ENCODE peak calls at places on chromosomes 5 and 9, in nine cellular contexts. One of them, this sample, is unnamed.

GRCh38 chr5:177405805-177406204 is 3.6 kb downstream of the F12 start:
- DNase-seq in ovary: no peak
- DNase-seq in sigmoid colon: no peak
- DNase-seq in endodermal cell: no peak
- DNase-seq in cardiac muscle cell: no peak
- DNase-seq in CD8-positive, alpha-beta T cell: no peak
- DNase-seq in right lobe of liver: no peak
- DNase-seq in adrenal gland: no peak
- DNase-seq in neural progenitor cell: no peak
- DNase-seq in this sample: peak; percentile 74

GRCh38 chr5:56984445-56984844 is 32.5 kb upstream of the MIER3 start:
- DNase-seq in cardiac muscle cell: peak; percentile 47
- DNase-seq in adrenal gland: no peak
- DNase-seq in neural progenitor cell: no peak
- DNase-seq in CD8-positive, alpha-beta T cell: no peak
- DNase-seq in ovary: no peak
- DNase-seq in sigmoid colon: no peak
- DNase-seq in endodermal cell: no peak
- DNase-seq in right lobe of liver: no peak
- DNase-seq in this sample: no peak

GRCh38 chr9:80932947-80933346 is 756.4 kb downstream of the TLE1 start:
- DNase-seq in CD8-positive, alpha-beta T cell: no peak
- DNase-seq in cardiac muscle cell: no peak
- DNase-seq in sigmoid colon: no peak
- DNase-seq in neural progenitor cell: no peak
- DNase-seq in adrenal gland: no peak
- DNase-seq in right lobe of liver: no peak
- DNase-seq in endodermal cell: no peak
- DNase-seq in ovary: no peak
- DNase-seq in this sample: no peak

GRCh38 chr5:69206528-69207190 is 17.3 kb downstream of the CENPH start:
- DNase-seq in right lobe of liver: peak; percentile 45
- DNase-seq in cardiac muscle cell: peak; percentile 12
- DNase-seq in ovary: no peak
- DNase-seq in neural progenitor cell: no peak
- DNase-seq in endodermal cell: no peak
- DNase-seq in adrenal gland: no peak
- DNase-seq in CD8-positive, alpha-beta T cell: no peak
- DNase-seq in sigmoid colon: no peak
- DNase-seq in this sample: no peak

GRCh38 chr5:79774171-79774854 is 84.7 kb downstream of the CMYA5 start:
- DNase-seq in right lobe of liver: peak; percentile 50
- DNase-seq in ovary: no peak
- DNase-seq in CD8-positive, alpha-beta T cell: no peak
- DNase-seq in adrenal gland: no peak
- DNase-seq in sigmoid colon: no peak
- DNase-seq in endodermal cell: peak; percentile 95
- DNase-seq in neural progenitor cell: peak; percentile 74
- DNase-seq in cardiac muscle cell: peak; percentile 38
- DNase-seq in this sample: no peak

GRCh38 chr5:137900925-137901817 is 11.9 kb downstream of the PKD2L2 start:
- DNase-seq in ovary: no peak
- DNase-seq in right lobe of liver: no peak
- DNase-seq in endodermal cell: no peak
- DNase-seq in cardiac muscle cell: no peak
- DNase-seq in CD8-positive, alpha-beta T cell: no peak
- DNase-seq in adrenal gland: no peak
- DNase-seq in neural progenitor cell: no peak
- DNase-seq in sigmoid colon: no peak
- DNase-seq in this sample: no peak

GRCh38 chr9:101736723-101737122 is 1.7 kb downstream of the GRIN3A start:
- DNase-seq in right lobe of liver: no peak
- DNase-seq in neural progenitor cell: peak; percentile 73
- DNase-seq in cardiac muscle cell: no peak
- DNase-seq in CD8-positive, alpha-beta T cell: no peak
- DNase-seq in ovary: peak; percentile 42
- DNase-seq in sigmoid colon: no peak
- DNase-seq in endodermal cell: peak; percentile 91
- DNase-seq in adrenal gland: no peak
- DNase-seq in this sample: no peak

GRCh38 chr5:126884269-126884819 is 107.4 kb downstream of the LMNB1 start:
- DNase-seq in endodermal cell: no peak
- DNase-seq in neural progenitor cell: no peak
- DNase-seq in CD8-positive, alpha-beta T cell: no peak
- DNase-seq in adrenal gland: no peak
- DNase-seq in right lobe of liver: no peak
- DNase-seq in sigmoid colon: no peak
- DNase-seq in ovary: no peak
- DNase-seq in cardiac muscle cell: peak; percentile 81
- DNase-seq in this sample: no peak

GRCh38 chr5:161286066-161286655 is 260.4 kb downstream of the GABRB2 start:
- DNase-seq in neural progenitor cell: no peak
- DNase-seq in endodermal cell: no peak
- DNase-seq in sigmoid colon: no peak
- DNase-seq in adrenal gland: no peak
- DNase-seq in ovary: no peak
- DNase-seq in CD8-positive, alpha-beta T cell: no peak
- DNase-seq in right lobe of liver: no peak
- DNase-seq in cardiac muscle cell: no peak
- DNase-seq in this sample: no peak

GRCh38 chr5:180109920-180110319 is 38.4 kb upstream of the RNF130 start:
- DNase-seq in right lobe of liver: no peak
- DNase-seq in neural progenitor cell: no peak
- DNase-seq in CD8-positive, alpha-beta T cell: no peak
- DNase-seq in adrenal gland: no peak
- DNase-seq in ovary: no peak
- DNase-seq in endodermal cell: no peak
- DNase-seq in sigmoid colon: no peak
- DNase-seq in cardiac muscle cell: no peak
- DNase-seq in this sample: no peak

GRCh38 chr5:159911349-159911748 is 4.9 kb upstream of the ADRA1B start:
- DNase-seq in adrenal gland: no peak
- DNase-seq in sigmoid colon: no peak
- DNase-seq in neural progenitor cell: no peak
- DNase-seq in right lobe of liver: peak; percentile 72
- DNase-seq in endodermal cell: no peak
- DNase-seq in cardiac muscle cell: no peak
- DNase-seq in CD8-positive, alpha-beta T cell: no peak
- DNase-seq in ovary: no peak
- DNase-seq in this sample: no peak

GRCh38 chr9:137303893-137304382 is 1.9 kb upstream of the NRARP start:
- DNase-seq in neural progenitor cell: peak; percentile 25
- DNase-seq in sigmoid colon: no peak
- DNase-seq in cardiac muscle cell: no peak
- DNase-seq in CD8-positive, alpha-beta T cell: no peak
- DNase-seq in right lobe of liver: no peak
- DNase-seq in ovary: peak; percentile 40
- DNase-seq in adrenal gland: no peak
- DNase-seq in endodermal cell: peak; percentile 53
- DNase-seq in this sample: peak; percentile 69

GRCh38 chr5:93582677-93583524 is at the start of gene NR2F1:
- DNase-seq in neural progenitor cell: peak; percentile 95
- DNase-seq in cardiac muscle cell: peak; percentile 100
- DNase-seq in CD8-positive, alpha-beta T cell: no peak
- DNase-seq in sigmoid colon: peak; percentile 94
- DNase-seq in endodermal cell: peak; percentile 88
- DNase-seq in adrenal gland: peak; percentile 92
- DNase-seq in ovary: peak; percentile 83
- DNase-seq in right lobe of liver: peak; percentile 61
- DNase-seq in this sample: peak; percentile 61
- H3K4me3 ChIP-seq in neural progenitor cell: peak within 1 kb of the TSS; percentile 82
- H3K4me3 ChIP-seq in cardiac muscle cell: peak within 1 kb of the TSS; percentile 48
- H3K4me3 ChIP-seq in CD8-positive, alpha-beta T cell: no peak within 1 kb of the TSS
- H3K4me3 ChIP-seq in sigmoid colon: peak within 1 kb of the TSS; percentile 62
- H3K4me3 ChIP-seq in endodermal cell: peak within 1 kb of the TSS; percentile 81
- H3K4me3 ChIP-seq in adrenal gland: peak within 1 kb of the TSS; percentile 81
- H3K4me3 ChIP-seq in ovary: peak within 1 kb of the TSS; percentile 67
- H3K4me3 ChIP-seq in right lobe of liver: peak within 1 kb of the TSS; percentile 30
- H3K4me3 ChIP-seq in this sample: no peak within 1 kb of the TSS

GRCh38 chr5:112657804-112658203 is 79.9 kb upstream of the APC start:
- DNase-seq in ovary: no peak
- DNase-seq in cardiac muscle cell: no peak
- DNase-seq in neural progenitor cell: no peak
- DNase-seq in sigmoid colon: no peak
- DNase-seq in right lobe of liver: no peak
- DNase-seq in endodermal cell: no peak
- DNase-seq in CD8-positive, alpha-beta T cell: no peak
- DNase-seq in adrenal gland: no peak
- DNase-seq in this sample: no peak
- TF ChIP-seq CTCF in ovary: no peak
- TF ChIP-seq CTCF in cardiac muscle cell: no peak
- TF ChIP-seq CTCF in neural progenitor cell: no peak
- TF ChIP-seq CTCF in sigmoid colon: no peak
- TF ChIP-seq CTCF in right lobe of liver: no peak
- TF ChIP-seq CTCF in endodermal cell: no peak
- TF ChIP-seq CTCF in CD8-positive, alpha-beta T cell: no peak
- TF ChIP-seq CTCF in adrenal gland: no peak
- TF ChIP-seq CTCF in this sample: no peak

DNA sequence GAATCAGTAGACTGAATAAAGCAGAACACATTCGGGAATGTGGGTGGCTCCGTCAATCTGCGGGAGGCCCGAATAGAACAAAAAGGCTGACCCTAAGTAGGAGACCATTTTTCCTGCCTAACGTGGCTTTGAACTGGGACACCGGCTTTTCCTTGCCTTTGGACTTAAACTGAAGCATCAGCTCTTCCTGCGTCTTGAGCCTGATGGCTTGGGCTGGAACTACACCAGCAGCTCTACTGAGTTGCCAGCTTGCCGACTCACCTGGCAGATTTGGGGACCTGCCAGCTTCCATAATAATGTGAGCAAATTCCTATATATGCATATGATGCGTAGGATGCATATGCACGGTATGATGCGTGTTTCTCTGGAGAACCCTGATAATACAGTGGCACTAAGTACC is 111.3 kb downstream of the DAPK1 start:
- DNase-seq in endodermal cell: no peak
- DNase-seq in cardiac muscle cell: no peak
- DNase-seq in neural progenitor cell: no peak
- DNase-seq in sigmoid colon: no peak
- DNase-seq in CD8-positive, alpha-beta T cell: no peak
- DNase-seq in ovary: no peak
- DNase-seq in adrenal gland: no peak
- DNase-seq in right lobe of liver: no peak
- DNase-seq in this sample: no peak
- H3K36me3 ChIP-seq in endodermal cell: peaks cover 79% of the 10 kb centered on the region
- H3K36me3 ChIP-seq in cardiac muscle cell: no peaks in the 10 kb centered on the region
- H3K36me3 ChIP-seq in neural progenitor cell: no peaks in the 10 kb centered on the region
- H3K36me3 ChIP-seq in sigmoid colon: no peaks in the 10 kb centered on the region
- H3K36me3 ChIP-seq in CD8-positive, alpha-beta T cell: no peaks in the 10 kb centered on the region
- H3K36me3 ChIP-seq in ovary: no peaks in the 10 kb centered on the region
- H3K36me3 ChIP-seq in adrenal gland: no peaks in the 10 kb centered on the region
- H3K36me3 ChIP-seq in right lobe of liver: no peaks in the 10 kb centered on the region
- H3K36me3 ChIP-seq in this sample: no peaks in the 10 kb centered on the region

GRCh38 chr9:122835313-122835731 is 6.9 kb upstream of the PDCL start:
- DNase-seq in endodermal cell: peak; percentile 66
- DNase-seq in adrenal gland: no peak
- DNase-seq in cardiac muscle cell: no peak
- DNase-seq in ovary: no peak
- DNase-seq in sigmoid colon: no peak
- DNase-seq in neural progenitor cell: peak; percentile 63
- DNase-seq in right lobe of liver: no peak
- DNase-seq in CD8-positive, alpha-beta T cell: peak; percentile 11
- DNase-seq in this sample: no peak
- H3K4me3 ChIP-seq in endodermal cell: no peak overlapping the region
- H3K4me3 ChIP-seq in adrenal gland: no peak overlapping the region
- H3K4me3 ChIP-seq in cardiac muscle cell: no peak overlapping the region
- H3K4me3 ChIP-seq in ovary: no peak overlapping the region
- H3K4me3 ChIP-seq in sigmoid colon: no peak overlapping the region
- H3K4me3 ChIP-seq in neural progenitor cell: no peak overlapping the region
- H3K4me3 ChIP-seq in right lobe of liver: no peak overlapping the region
- H3K4me3 ChIP-seq in CD8-positive, alpha-beta T cell: peak overlapping the region; percentile 34
- H3K4me3 ChIP-seq in this sample: no peak overlapping the region

DNA sequence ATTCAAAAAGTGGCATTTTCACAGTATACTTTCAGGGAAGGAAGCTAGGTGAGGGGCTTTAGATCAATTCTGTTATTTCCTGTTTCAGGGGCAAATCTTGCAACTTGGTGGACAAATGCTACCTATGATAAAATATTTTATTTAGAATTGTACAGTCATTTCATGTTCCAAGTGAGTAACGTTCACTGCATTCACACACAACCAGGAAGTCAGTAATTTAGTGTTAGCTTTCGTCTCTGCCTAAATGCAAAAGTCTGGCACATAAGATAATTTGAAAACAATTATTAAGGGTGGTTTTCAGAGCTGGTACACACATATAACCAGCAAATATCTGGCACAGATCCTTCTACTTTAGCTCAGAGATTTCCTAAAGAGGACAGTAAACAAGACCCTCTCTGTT is 330.0 kb downstream of the GLIS3 start:
- DNase-seq in cardiac muscle cell: no peak
- DNase-seq in ovary: no peak
- DNase-seq in endodermal cell: no peak
- DNase-seq in adrenal gland: no peak
- DNase-seq in neural progenitor cell: no peak
- DNase-seq in sigmoid colon: no peak
- DNase-seq in CD8-positive, alpha-beta T cell: no peak
- DNase-seq in right lobe of liver: no peak
- DNase-seq in this sample: no peak
- TF ChIP-seq CTCF in cardiac muscle cell: no peak
- TF ChIP-seq CTCF in ovary: no peak
- TF ChIP-seq CTCF in endodermal cell: no peak
- TF ChIP-seq CTCF in adrenal gland: no peak
- TF ChIP-seq CTCF in neural progenitor cell: no peak
- TF ChIP-seq CTCF in sigmoid colon: no peak
- TF ChIP-seq CTCF in CD8-positive, alpha-beta T cell: no peak
- TF ChIP-seq CTCF in right lobe of liver: no peak
- TF ChIP-seq CTCF in this sample: no peak

This sample was measured in mucosa of descending colon.